ENCODE peak calls at places on chromosomes 16 and 17, in eight cellular contexts. H is uterus, M is fibroblast of mammary gland, Z is GM20000, L is GM13977, C is GM10248, Q is fibroblast of lung, K is HFFc6. A is an unnamed sample.

GRCh38 chr17:78337244-78338109 is 22.4 kb downstream of the SOCS3 start:
- DNase-seq in H (no peak), M (peak), Z (peak), L (peak), C (peak), Q (peak), K (peak), A (no peak)

GRCh38 chr17:61402073-61402541 is 2.5 kb downstream of the TBX2 start:
- DNase-seq in H (no peak), M (no peak), Z (no peak), L (no peak), C (no peak), Q (no peak), K (no peak), A (no peak)

GRCh38 chr17:48113201-48113676 is 5.7 kb downstream of the SNX11 start:
- DNase-seq in H (no peak), M (no peak), Z (peak), L (peak), C (peak), Q (no peak), K (no peak), A (no peak)

GRCh38 chr17:1491406-1492248 is 859 bp downstream of the MYO1C start:
- DNase-seq in H (peak), M (no peak), Z (peak), L (peak), C (peak), Q (peak), K (no peak), A (peak)

GRCh38 chr16:85891776-85892166 is 7.2 kb upstream of the IRF8 start:
- DNase-seq in H (no peak), M (no peak), Z (no peak), L (no peak), C (no peak), Q (no peak), K (no peak), A (no peak)

GRCh38 chr17:81233811-81234505 is 4.9 kb downstream of the TEPSIN start:
- DNase-seq in H (no peak), M (no peak), Z (no peak), L (no peak), C (no peak), Q (no peak), K (no peak), A (no peak)

GRCh38 chr16:3776316-3776715 is 59.0 kb upstream of the TRAP1 start:
- DNase-seq in H (no peak), M (no peak), Z (no peak), L (no peak), C (no peak), Q (no peak), K (no peak), A (no peak)

GRCh38 chr17:30263552-30264333 is 28.0 kb downstream of the BLMH start:
- DNase-seq in H (no peak), M (peak), Z (no peak), L (no peak), C (no peak), Q (peak), K (no peak), A (no peak)

GRCh38 chr16:54347961-54348360 is 61.4 kb upstream of the IRX3 start:
- DNase-seq in H (no peak), M (no peak), Z (no peak), L (no peak), C (no peak), Q (no peak), K (no peak), A (no peak)

GRCh38 chr17:65278050-65278819 is 141.1 kb downstream of the RGS9 start:
- DNase-seq in H (no peak), M (peak), Z (no peak), L (peak), C (peak), Q (peak), K (peak), A (no peak)

GRCh38 chr17:10499950-10500349 is 18.4 kb downstream of the MYH1 start:
- DNase-seq in H (no peak), M (peak), Z (no peak), L (no peak), C (no peak), Q (no peak), K (no peak), A (no peak)

GRCh38 chr17:80071116-80071980 is 30.0 kb upstream of the GAA start:
- DNase-seq in H (peak), M (peak), Z (no peak), L (no peak), C (no peak), Q (peak), K (no peak), A (no peak)

GRCh38 chr16:87705780-87706277 is 60.0 kb downstream of the KLHDC4 start:
- DNase-seq in H (no peak), M (no peak), Z (no peak), L (no peak), C (no peak), Q (no peak), K (no peak), A (no peak)

GRCh38 chr17:16934133-16934795 is 37.7 kb downstream of the TNFRSF13B start:
- DNase-seq in H (no peak), M (no peak), Z (no peak), L (no peak), C (peak), Q (no peak), K (no peak), A (no peak)

GRCh38 chr16:84924339-84925091 is 86.8 kb downstream of the ZDHHC7 start:
- DNase-seq in H (no peak), M (peak), Z (no peak), L (no peak), C (no peak), Q (no peak), K (no peak), A (no peak)

GRCh38 chr17:30905742-30906100 is 317 bp downstream of the TEFM start:
- DNase-seq in H (no peak), M (peak), Z (no peak), L (peak), C (peak), Q (no peak), K (no peak), A (no peak)

GRCh38 chr17:40602445-40603443 is 37.5 kb upstream of the CCR7 start:
- DNase-seq in H (no peak), M (no peak), Z (peak), L (peak), C (peak), Q (no peak), K (no peak), A (no peak)

GRCh38 chr17:19386974-19387920 is at the start of gene MFAP4:
- DNase-seq in H (peak), M (peak), Z (no peak), L (no peak), C (no peak), Q (peak), K (peak), A (no peak)

GRCh38 chr17:40062347-40063033 is at the start of gene THRA:
- DNase-seq in H (peak), M (no peak), Z (peak), L (peak), C (peak), Q (no peak), K (no peak), A (peak)

GRCh38 chr16:3383045-3383448 is 17.8 kb downstream of the ZSCAN32 start:
- DNase-seq in H (no peak), M (no peak), Z (no peak), L (no peak), C (no peak), Q (no peak), K (no peak), A (no peak)

GRCh38 chr17:81383504-81384421 is 11.5 kb upstream of the BAHCC1 start:
- DNase-seq in H (peak), M (no peak), Z (no peak), L (no peak), C (no peak), Q (no peak), K (no peak), A (no peak)

GRCh38 chr17:80158846-80159245 is 11.0 kb upstream of the CARD14 start:
- DNase-seq in H (no peak), M (no peak), Z (no peak), L (no peak), C (no peak), Q (no peak), K (no peak), A (no peak)

GRCh38 chr17:55726440-55726839 is 3.8 kb upstream of the TMEM100 start:
- DNase-seq in H (peak), M (peak), Z (no peak), L (no peak), C (no peak), Q (peak), K (peak), A (no peak)

GRCh38 chr16:27801259-27801945 is 251.5 kb downstream of the KATNIP start:
- DNase-seq in H (no peak), M (peak), Z (no peak), L (no peak), C (no peak), Q (no peak), K (no peak), A (no peak)

GRCh38 chr17:47785538-47786123 is 36.0 kb downstream of the OSBPL7 start:
- DNase-seq in H (no peak), M (peak), Z (peak), L (no peak), C (peak), Q (peak), K (no peak), A (no peak)

GRCh38 chr17:73616873-73617430 is 27.3 kb downstream of the SDK2 start:
- DNase-seq in H (no peak), M (no peak), Z (no peak), L (no peak), C (no peak), Q (no peak), K (no peak), A (no peak)

GRCh38 chr16:79716645-79717323 is 116.2 kb upstream of the MAF start:
- DNase-seq in H (no peak), M (no peak), Z (no peak), L (no peak), C (no peak), Q (no peak), K (no peak), A (no peak)

GRCh38 chr17:79393358-79394038 is 217.4 kb downstream of the RBFOX3 start:
- DNase-seq in H (peak), M (peak), Z (peak), L (peak), C (peak), Q (peak), K (peak), A (peak)

GRCh38 chr17:78223061-78223460 is 8.4 kb upstream of the TMEM235 start:
- DNase-seq in H (no peak), M (no peak), Z (no peak), L (no peak), C (no peak), Q (no peak), K (no peak), A (no peak)

GRCh38 chr16:57624806-57625500 is 3.5 kb upstream of the ADGRG1 start:
- DNase-seq in H (no peak), M (no peak), Z (no peak), L (no peak), C (no peak), Q (peak), K (no peak), A (no peak)

GRCh38 chr17:80706454-80706853 is 161.8 kb downstream of the RPTOR start:
- DNase-seq in H (no peak), M (no peak), Z (no peak), L (no peak), C (no peak), Q (no peak), K (no peak), A (no peak)

GRCh38 chr17:74427048-74427762 is 4.7 kb upstream of the GPRC5C start:
- DNase-seq in H (no peak), M (no peak), Z (no peak), L (no peak), C (no peak), Q (no peak), K (no peak), A (no peak)

GRCh38 chr17:30095507-30096244 is 20.9 kb upstream of the NSRP1 start:
- DNase-seq in H (no peak), M (peak), Z (peak), L (peak), C (peak), Q (peak), K (peak), A (no peak)

GRCh38 chr17:28549274-28550132 is 2.9 kb downstream of the UNC119 start:
- DNase-seq in H (no peak), M (no peak), Z (peak), L (peak), C (peak), Q (no peak), K (no peak), A (peak)

GRCh38 chr17:75691371-75692290 is 24.5 kb downstream of the SAP30BP start:
- DNase-seq in H (no peak), M (peak), Z (no peak), L (no peak), C (no peak), Q (peak), K (peak), A (no peak)

GRCh38 chr17:75785770-75786538 is 1.3 kb downstream of the UNK start:
- DNase-seq in H (no peak), M (peak), Z (no peak), L (no peak), C (no peak), Q (peak), K (peak), A (no peak)

GRCh38 chr17:37182786-37183185 is 193.0 kb upstream of the C17orf78 start:
- DNase-seq in H (no peak), M (peak), Z (no peak), L (no peak), C (no peak), Q (peak), K (no peak), A (no peak)

GRCh38 chr17:37191219-37191618 is 184.6 kb upstream of the C17orf78 start:
- DNase-seq in H (no peak), M (peak), Z (no peak), L (no peak), C (no peak), Q (peak), K (peak), A (no peak)

GRCh38 chr17:37190493-37190892 is 185.3 kb upstream of the C17orf78 start:
- DNase-seq in H (no peak), M (no peak), Z (no peak), L (no peak), C (no peak), Q (no peak), K (no peak), A (no peak)

GRCh38 chr17:37187262-37187661 is 188.5 kb upstream of the C17orf78 start:
- DNase-seq in H (no peak), M (no peak), Z (no peak), L (no peak), C (no peak), Q (peak), K (peak), A (no peak)

GRCh38 chr17:37188157-37188556 is 187.6 kb upstream of the C17orf78 start:
- DNase-seq in H (no peak), M (no peak), Z (no peak), L (no peak), C (no peak), Q (no peak), K (no peak), A (no peak)
- TF ChIP-seq CTCF in H (no peak), M (no peak), Z (no peak), L (no peak), C (no peak), Q (no peak), K (no peak), A (no peak)

GRCh38 chr16:72256398-72257048 is 84.6 kb upstream of the PMFBP1 start:
- DNase-seq in H (no peak), M (peak), Z (no peak), L (no peak), C (no peak), Q (peak), K (peak), A (no peak)
- TF ChIP-seq CTCF in H (no peak), M (no peak), Z (no peak), L (no peak), C (no peak), Q (no peak), K (no peak), A (no peak)

GRCh38 chr16:50670476-50670875 is 10.6 kb downstream of the SNX20 start:
- DNase-seq in H (no peak), M (no peak), Z (no peak), L (no peak), C (no peak), Q (no peak), K (no peak), A (no peak)

GRCh38 chr16:50673496-50674275 is 7.4 kb downstream of the SNX20 start:
- DNase-seq in H (no peak), M (no peak), Z (no peak), L (no peak), C (no peak), Q (no peak), K (no peak), A (no peak)

GRCh38 chr16:50669741-50670140 is 11.4 kb downstream of the SNX20 start:
- DNase-seq in H (no peak), M (no peak), Z (no peak), L (no peak), C (no peak), Q (no peak), K (no peak), A (no peak)

GRCh38 chr16:50674831-50675230 is 6.3 kb downstream of the SNX20 start:
- DNase-seq in H (no peak), M (no peak), Z (no peak), L (no peak), C (no peak), Q (no peak), K (no peak), A (no peak)

DNA sequence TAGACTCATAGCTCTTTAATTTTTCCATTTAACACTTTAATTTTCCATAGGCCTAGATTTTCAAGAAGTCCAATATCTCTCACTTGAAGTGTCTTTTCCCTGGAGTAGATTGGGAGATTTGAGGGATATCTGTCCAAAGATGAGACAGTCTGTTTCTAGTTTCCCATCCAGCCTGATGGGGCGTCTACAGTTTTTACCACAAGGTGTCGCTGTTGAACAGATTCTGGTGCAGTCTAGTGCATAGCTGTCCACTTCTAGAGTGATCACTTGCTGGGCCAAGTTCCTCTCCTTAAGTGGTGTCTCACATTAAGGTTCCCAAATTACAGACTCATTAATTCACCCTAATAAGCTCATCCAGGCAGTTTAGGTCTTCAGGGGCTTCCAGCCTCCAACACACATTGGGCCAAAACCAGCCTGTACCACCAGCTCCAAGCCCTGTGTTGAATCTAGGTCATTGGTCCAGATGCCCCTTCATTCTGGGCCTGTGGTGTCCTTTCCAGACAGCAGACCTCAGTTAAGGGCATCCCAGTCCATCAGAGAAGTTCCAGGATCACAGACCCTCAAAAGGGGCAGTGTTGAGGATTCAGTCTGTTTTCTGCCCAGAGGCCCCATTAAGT is 9.4 kb downstream of the SNX20 start:
- DNase-seq in H (no peak), M (peak), Z (peak), L (peak), C (no peak), Q (no peak), K (peak), A (peak)
- TF ChIP-seq CTCF in H (no peak), M (peak), Z (peak), L (peak), C (peak), Q (peak), K (peak), A (peak)

GRCh38 chr16:30377812-30378235 is 3.2 kb downstream of the MYL11 start:
- DNase-seq in H (peak), M (peak), Z (peak), L (peak), C (peak), Q (peak), K (peak), A (peak)

GRCh38 chr16:30379165-30379783 is 3.1 kb downstream of the SEPTIN1 start:
- DNase-seq in H (no peak), M (no peak), Z (no peak), L (no peak), C (no peak), Q (no peak), K (no peak), A (no peak)

GRCh38 chr16:30377050-30377811 is 2.6 kb downstream of the MYL11 start:
- DNase-seq in H (no peak), M (no peak), Z (no peak), L (no peak), C (no peak), Q (no peak), K (no peak), A (no peak)

GRCh38 chr16:30380072-30380471 is 2.3 kb downstream of the SEPTIN1 start:
- DNase-seq in H (no peak), M (no peak), Z (no peak), L (no peak), C (no peak), Q (no peak), K (no peak), A (no peak)

GRCh38 chr16:30378236-30379164 is 3.9 kb downstream of the SEPTIN1 start:
- DNase-seq in H (peak), M (peak), Z (peak), L (peak), C (peak), Q (peak), K (peak), A (peak)
- TF ChIP-seq CTCF in H (no peak), M (peak), Z (no peak), L (no peak), C (no peak), Q (no peak), K (no peak), A (no peak)

GRCh38 chr17:58591455-58591854 is 77.0 kb upstream of the MTMR4 start:
- DNase-seq in H (no peak), M (no peak), Z (no peak), L (no peak), C (no peak), Q (no peak), K (no peak), A (no peak)

GRCh38 chr17:58593121-58593520 is 78.7 kb upstream of the MTMR4 start:
- DNase-seq in H (no peak), M (no peak), Z (no peak), L (no peak), C (no peak), Q (no peak), K (no peak), A (no peak)

GRCh38 chr17:58590377-58590776 is 75.9 kb upstream of the MTMR4 start:
- DNase-seq in H (no peak), M (no peak), Z (no peak), L (no peak), C (no peak), Q (no peak), K (no peak), A (no peak)

GRCh38 chr17:58595194-58595792 is 80.9 kb upstream of the MTMR4 start:
- DNase-seq in H (no peak), M (no peak), Z (no peak), L (no peak), C (no peak), Q (no peak), K (no peak), A (no peak)
- TF ChIP-seq CTCF in H (no peak), M (no peak), Z (peak), L (peak), C (peak), Q (no peak), K (no peak), A (no peak)

A was measured in natural killer cell.